ENCODE peak calls at places on chromosomes 5 and 9, in seven cellular contexts. A is GM12865; P is cardiac fibroblast; E is neuronal stem cell; M is HL-60; B is CD8-positive, alpha-beta T cell; W is PC-9. Q is an unnamed sample.

GRCh38 chr5:13976867-13977479 is 32.5 kb upstream of the DNAH5 start:
- DNase-seq in A (peak; percentile 11), P (peak; percentile 71), E (peak; percentile 18), M (peak; percentile 15), B (no peak), W (peak; percentile 62), Q (no peak)

GRCh38 chr9:95610006-95610785 is 93.4 kb upstream of the PTCH1 start:
- DNase-seq in A (no peak), P (no peak), E (no peak), M (no peak), B (no peak), W (no peak), Q (no peak)

GRCh38 chr5:148641735-148642134 is 12.6 kb downstream of the HTR4 start:
- DNase-seq in A (no peak), P (no peak), E (no peak), M (no peak), B (no peak), W (no peak), Q (no peak)

GRCh38 chr9:129613520-129614175 is 7.3 kb downstream of the C9orf50 start:
- DNase-seq in A (no peak), P (no peak), E (no peak), M (no peak), B (no peak), W (no peak), Q (no peak)

GRCh38 chr9:109600142-109600541 is 102.0 kb upstream of the PTPN3 start:
- DNase-seq in A (no peak), P (peak; percentile 56), E (no peak), M (no peak), B (no peak), W (peak; percentile 40), Q (no peak)

GRCh38 chr9:28212979-28213378 is 639.7 kb upstream of the C9orf72 start:
- DNase-seq in A (peak; percentile 1), P (peak; percentile 50), E (no peak), M (no peak), B (no peak), W (peak; percentile 86), Q (no peak)

GRCh38 chr5:9928266-9928750 is 298.2 kb upstream of the TAS2R1 start:
- DNase-seq in A (no peak), P (no peak), E (no peak), M (no peak), B (no peak), W (no peak), Q (no peak)

GRCh38 chr9:21933865-21934264 is 60.3 kb downstream of the CDKN2A start:
- DNase-seq in A (no peak), P (peak; percentile 73), E (no peak), M (no peak), B (no peak), W (no peak), Q (no peak)

GRCh38 chr5:147921134-147921533 is 14.8 kb upstream of the C5orf46 start:
- DNase-seq in A (no peak), P (no peak), E (no peak), M (peak; percentile 31), B (no peak), W (no peak), Q (no peak)

GRCh38 chr9:82789155-82789824 is 273.7 kb downstream of the RASEF start:
- DNase-seq in A (no peak), P (no peak), E (no peak), M (no peak), B (no peak), W (no peak), Q (no peak)

GRCh38 chr9:119955276-119955675 is 586.0 kb upstream of the BRINP1 start:
- DNase-seq in A (no peak), P (no peak), E (no peak), M (no peak), B (no peak), W (no peak), Q (no peak)

GRCh38 chr5:119274024-119274766 is 81.6 kb upstream of the TNFAIP8 start:
- DNase-seq in A (no peak), P (no peak), E (no peak), M (no peak), B (no peak), W (peak; percentile 97), Q (no peak)

GRCh38 chr5:119273391-119273839 is 82.4 kb upstream of the TNFAIP8 start:
- DNase-seq in A (no peak), P (no peak), E (no peak), M (peak; percentile 88), B (no peak), W (no peak), Q (no peak)

GRCh38 chr5:119270121-119270565 is 85.7 kb upstream of the TNFAIP8 start:
- DNase-seq in A (no peak), P (no peak), E (no peak), M (no peak), B (no peak), W (no peak), Q (no peak)

GRCh38 chr5:119270955-119271757 is 84.7 kb upstream of the TNFAIP8 start:
- DNase-seq in A (no peak), P (no peak), E (no peak), M (peak; percentile 64), B (no peak), W (no peak), Q (no peak)

GRCh38 chr5:119271758-119272730 is 83.8 kb upstream of the TNFAIP8 start:
- DNase-seq in A (no peak), P (no peak), E (no peak), M (no peak), B (no peak), W (no peak), Q (no peak)
- H3K4me3 ChIP-seq in A (no peak overlapping the region), P (no peak overlapping the region), E (no peak overlapping the region), M (peak overlapping the region; percentile 60), B (peak overlapping the region; percentile 96), W (no peak overlapping the region), Q (peak overlapping the region; percentile 78)

GRCh38 chr5:956941-957729 is 51.5 kb upstream of the NKD2 start:
- DNase-seq in A (peak; percentile 64), P (peak; percentile 69), E (no peak), M (no peak), B (no peak), W (peak; percentile 63), Q (no peak)

GRCh38 chr5:956178-956761 is 52.3 kb upstream of the NKD2 start:
- DNase-seq in A (no peak), P (no peak), E (no peak), M (no peak), B (no peak), W (no peak), Q (no peak)

GRCh38 chr5:959581-960531 is 48.7 kb upstream of the NKD2 start:
- DNase-seq in A (no peak), P (no peak), E (no peak), M (no peak), B (no peak), W (no peak), Q (no peak)

GRCh38 chr5:958701-959571 is 49.7 kb upstream of the NKD2 start:
- DNase-seq in A (no peak), P (peak; percentile 72), E (no peak), M (no peak), B (no peak), W (no peak), Q (no peak)

DNA sequence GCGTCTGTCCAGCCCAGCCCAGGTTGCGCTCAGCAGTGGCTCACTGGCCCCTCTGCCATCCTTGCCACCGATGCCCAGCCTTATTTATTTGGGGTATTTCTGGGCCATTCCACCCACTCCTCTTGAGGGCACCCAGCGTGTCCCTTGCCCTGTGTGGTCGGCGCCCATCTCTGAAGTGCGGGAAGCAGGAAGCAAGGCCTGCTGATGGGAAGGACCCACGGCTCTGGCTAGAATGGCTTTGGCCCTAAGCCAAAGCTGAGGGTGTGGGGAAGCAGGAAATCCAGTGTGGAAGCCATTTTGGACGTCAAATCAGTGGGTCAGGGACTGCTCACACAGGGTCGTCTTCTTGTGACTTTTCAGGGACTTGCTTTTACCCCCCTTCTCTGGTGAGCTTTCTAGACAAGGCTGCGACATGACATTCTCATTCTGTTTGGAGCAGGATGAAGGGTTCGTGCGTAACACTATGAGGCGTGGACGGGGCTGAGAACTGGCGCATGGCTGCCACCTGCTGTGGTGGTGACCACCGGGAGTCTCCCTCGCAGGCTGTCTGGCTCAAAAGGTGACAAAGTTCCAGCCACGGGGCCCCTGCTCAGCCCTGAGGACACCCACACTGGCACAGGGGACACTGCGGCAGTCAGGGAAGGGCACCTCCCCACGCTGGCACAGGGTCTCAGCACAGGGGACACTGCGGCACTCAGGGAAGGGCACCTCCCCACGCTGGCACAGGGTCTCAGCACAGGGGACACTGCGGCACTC is 50.7 kb upstream of the NKD2 start:
- DNase-seq in A (no peak), P (no peak), E (no peak), M (no peak), B (no peak), W (no peak), Q (no peak)
- H3K4me3 ChIP-seq in A (no peak overlapping the region), P (no peak overlapping the region), E (no peak overlapping the region), M (no peak overlapping the region), B (no peak overlapping the region), W (no peak overlapping the region), Q (no peak overlapping the region)

GRCh38 chr5:33891731-33892418 is at the start of gene ADAMTS12:
- DNase-seq in A (peak; percentile 26), P (peak; percentile 55), E (peak; percentile 71), M (no peak), B (no peak), W (peak; percentile 68), Q (no peak)

GRCh38 chr5:33890633-33891032 is 1.2 kb downstream of the ADAMTS12 start:
- DNase-seq in A (peak; percentile 46), P (peak; percentile 57), E (no peak), M (no peak), B (no peak), W (peak; percentile 57), Q (no peak)

GRCh38 chr5:33892419-33893151 is 795 bp upstream of the ADAMTS12 start:
- DNase-seq in A (no peak), P (peak; percentile 93), E (peak; percentile 53), M (no peak), B (no peak), W (peak; percentile 97), Q (no peak)

GRCh38 chr5:33888582-33888981 is 3.2 kb downstream of the ADAMTS12 start:
- DNase-seq in A (no peak), P (peak; percentile 63), E (no peak), M (no peak), B (no peak), W (no peak), Q (no peak)

GRCh38 chr5:33890147-33890546 is 1.6 kb downstream of the ADAMTS12 start:
- DNase-seq in A (no peak), P (peak; percentile 33), E (no peak), M (no peak), B (no peak), W (peak; percentile 30), Q (no peak)
- H3K4me3 ChIP-seq in A (peak overlapping the region; percentile 42), P (peak overlapping the region; percentile 64), E (peak overlapping the region; percentile 52), M (no peak overlapping the region), B (no peak overlapping the region), W (peak overlapping the region; percentile 67), Q (no peak overlapping the region)

GRCh38 chr5:177302354-177303110 is 987 bp downstream of the RAB24 start:
- DNase-seq in A (peak; percentile 68), P (peak; percentile 17), E (no peak), M (peak; percentile 31), B (no peak), W (no peak), Q (no peak)

GRCh38 chr5:177301503-177302165 is 1.9 kb downstream of the RAB24 start:
- DNase-seq in A (peak; percentile 66), P (no peak), E (no peak), M (no peak), B (no peak), W (peak; percentile 88), Q (peak; percentile 33)

GRCh38 chr5:177300971-177301370 is 2.5 kb downstream of the RAB24 start:
- DNase-seq in A (no peak), P (no peak), E (no peak), M (no peak), B (no peak), W (peak; percentile 48), Q (no peak)

GRCh38 chr5:177299711-177300110 is 3.8 kb downstream of the RAB24 start:
- DNase-seq in A (no peak), P (no peak), E (no peak), M (no peak), B (no peak), W (no peak), Q (no peak)

GRCh38 chr5:177300236-177300880 is 3.2 kb downstream of the RAB24 start:
- DNase-seq in A (peak; percentile 84), P (peak; percentile 67), E (no peak), M (peak; percentile 89), B (peak; percentile 56), W (no peak), Q (peak; percentile 50)
- H3K4me3 ChIP-seq in A (peak overlapping the region; percentile 15), P (no peak overlapping the region), E (no peak overlapping the region), M (no peak overlapping the region), B (peak overlapping the region; percentile 0), W (no peak overlapping the region), Q (no peak overlapping the region)